ENCODE peak calls at places on chromosome X, in nine cellular contexts. H is H4; W is ureter; X is GM20000; J is GM04504; E is smooth muscle cell of the brain vasculature; D is stimulated activated CD8-positive, alpha-beta memory T cell treated with anti-CD3 and anti-CD28 coated beads, Interleukin-2, amount 100 ng/mL, for 48 hours; I is activated B cell treated with CpG ODN at 0.5 μM for 24 hours; A is cardiac muscle cell. U is an unnamed sample.

GRCh38 chrX:153517421-153517820 is at the start of gene ATP2B3:
- DNase-seq in W (no peak), J (no peak), A (no peak), D (no peak), H (no peak), E (no peak), X (no peak), I (no peak), U (no peak)

GRCh38 chrX:21194526-21194925 is 179.7 kb upstream of the CNKSR2 start:
- DNase-seq in J (no peak), H (no peak), E (no peak), W (no peak), A (no peak), D (no peak), X (no peak), I (no peak), U (no peak)

GRCh38 chrX:45903781-45904201 is 641.4 kb downstream of the ZNF674 start:
- DNase-seq in E (no peak), I (no peak), A (no peak), W (no peak), X (no peak), H (no peak), J (no peak), D (no peak), U (no peak)

GRCh38 chrX:148658115-148658725 is 157.8 kb downstream of the AFF2 start:
- DNase-seq in W (no peak), I (no peak), X (no peak), A (no peak), D (no peak), J (no peak), E (no peak), H (no peak), U (no peak)

GRCh38 chrX:148310402-148311200 is 189.8 kb upstream of the AFF2 start:
- DNase-seq in W (no peak), D (peak; percentile 5), E (no peak), I (no peak), H (no peak), A (no peak), X (peak; percentile 1), J (no peak), U (peak; percentile 75)

GRCh38 chrX:40284852-40285251 is 187.1 kb upstream of the BCOR start:
- DNase-seq in X (no peak), D (no peak), W (no peak), J (no peak), H (no peak), I (no peak), E (no peak), A (no peak), U (no peak)

GRCh38 chrX:40863671-40864070 is 128.3 kb upstream of the MED14 start:
- DNase-seq in A (no peak), E (no peak), H (no peak), I (no peak), D (no peak), X (no peak), J (no peak), W (no peak), U (no peak)

GRCh38 chrX:125295337-125295736 is 24.3 kb upstream of the TEX13C start:
- DNase-seq in X (no peak), H (peak; percentile 10), J (no peak), I (no peak), W (no peak), E (no peak), A (no peak), D (no peak), U (no peak)

GRCh38 chrX:47613082-47613481 is 6.6 kb downstream of the SYN1 start:
- DNase-seq in E (no peak), X (no peak), D (no peak), W (no peak), H (no peak), J (no peak), A (no peak), I (no peak), U (no peak)

GRCh38 chrX:133335027-133335426 is 80.3 kb downstream of the GPC4 start:
- DNase-seq in I (no peak), E (no peak), A (peak; percentile 61), W (no peak), J (peak; percentile 5), D (no peak), X (peak; percentile 1), H (no peak), U (peak; percentile 66)

GRCh38 chrX:103879339-103879738 is 47.3 kb upstream of the RAB9B start:
- DNase-seq in I (no peak), X (no peak), J (no peak), A (no peak), W (no peak), E (no peak), H (no peak), D (no peak), U (no peak)

GRCh38 chrX:118614150-118614549 is 113.3 kb upstream of the IL13RA1 start:
- DNase-seq in D (no peak), I (no peak), J (no peak), A (no peak), H (no peak), W (no peak), X (no peak), E (no peak), U (no peak)

GRCh38 chrX:112636951-112637541 is 42.7 kb downstream of the LHFPL1 start:
- DNase-seq in A (no peak), J (peak; percentile 74), H (peak; percentile 3), D (no peak), E (no peak), W (no peak), X (no peak), I (no peak), U (no peak)

U was measured in MM.1S.